ENCODE peak calls at places on chromosomes 6 and 20, in seven cellular contexts. One of them, this sample, is unnamed.

GRCh38 chr6:146931214-146931613 is 273.0 kb upstream of the STXBP5 start:
- DNase-seq in CD8-positive, alpha-beta T cell: no peak
- DNase-seq in pancreas: no peak
- DNase-seq in transverse colon: no peak
- DNase-seq in psoas muscle: no peak
- DNase-seq in body of pancreas: no peak
- DNase-seq in GM06990: no peak
- DNase-seq in this sample: no peak

GRCh38 chr6:169827372-169827771 is 76.0 kb downstream of the ERMARD start:
- DNase-seq in CD8-positive, alpha-beta T cell: no peak
- DNase-seq in pancreas: no peak
- DNase-seq in transverse colon: no peak
- DNase-seq in psoas muscle: no peak
- DNase-seq in body of pancreas: no peak
- DNase-seq in GM06990: no peak
- DNase-seq in this sample: peak; percentile 84

GRCh38 chr6:1987640-1988039 is 257.8 kb downstream of the GMDS start:
- DNase-seq in CD8-positive, alpha-beta T cell: no peak
- DNase-seq in pancreas: no peak
- DNase-seq in transverse colon: no peak
- DNase-seq in psoas muscle: no peak
- DNase-seq in body of pancreas: no peak
- DNase-seq in GM06990: no peak
- DNase-seq in this sample: no peak

GRCh38 chr6:16343593-16343992 is 105.2 kb downstream of the GMPR start:
- DNase-seq in CD8-positive, alpha-beta T cell: no peak
- DNase-seq in pancreas: no peak
- DNase-seq in transverse colon: no peak
- DNase-seq in psoas muscle: no peak
- DNase-seq in body of pancreas: no peak
- DNase-seq in GM06990: no peak
- DNase-seq in this sample: no peak

GRCh38 chr6:170106906-170107525 is 183.9 kb downstream of the DLL1 start:
- DNase-seq in CD8-positive, alpha-beta T cell: peak; percentile 45
- DNase-seq in pancreas: peak; percentile 19
- DNase-seq in transverse colon: no peak
- DNase-seq in psoas muscle: no peak
- DNase-seq in body of pancreas: peak; percentile 2
- DNase-seq in GM06990: no peak
- DNase-seq in this sample: no peak

GRCh38 chr6:34865107-34865506 is 22.7 kb downstream of the TAF11 start:
- DNase-seq in CD8-positive, alpha-beta T cell: no peak
- DNase-seq in pancreas: no peak
- DNase-seq in transverse colon: no peak
- DNase-seq in psoas muscle: no peak
- DNase-seq in body of pancreas: no peak
- DNase-seq in GM06990: no peak
- DNase-seq in this sample: no peak

GRCh38 chr20:25047766-25048165 is 10.2 kb downstream of the ACSS1 start:
- DNase-seq in CD8-positive, alpha-beta T cell: no peak
- DNase-seq in pancreas: no peak
- DNase-seq in transverse colon: peak; percentile 6
- DNase-seq in psoas muscle: no peak
- DNase-seq in body of pancreas: peak; percentile 9
- DNase-seq in GM06990: no peak
- DNase-seq in this sample: no peak

GRCh38 chr6:4560225-4561077 is 215.8 kb upstream of the CDYL start:
- DNase-seq in CD8-positive, alpha-beta T cell: no peak
- DNase-seq in pancreas: no peak
- DNase-seq in transverse colon: no peak
- DNase-seq in psoas muscle: no peak
- DNase-seq in body of pancreas: no peak
- DNase-seq in GM06990: no peak
- DNase-seq in this sample: peak; percentile 4

GRCh38 chr6:134195164-134195906 is 122.6 kb downstream of the SGK1 start:
- DNase-seq in CD8-positive, alpha-beta T cell: no peak
- DNase-seq in pancreas: no peak
- DNase-seq in transverse colon: no peak
- DNase-seq in psoas muscle: no peak
- DNase-seq in body of pancreas: no peak
- DNase-seq in GM06990: no peak
- DNase-seq in this sample: no peak
- H3K4me3 ChIP-seq in CD8-positive, alpha-beta T cell: no peak overlapping the region
- H3K4me3 ChIP-seq in pancreas: no peak overlapping the region
- H3K4me3 ChIP-seq in transverse colon: no peak overlapping the region
- H3K4me3 ChIP-seq in psoas muscle: no peak overlapping the region
- H3K4me3 ChIP-seq in body of pancreas: no peak overlapping the region
- H3K4me3 ChIP-seq in GM06990: no peak overlapping the region
- H3K4me3 ChIP-seq in this sample: no peak overlapping the region

DNA sequence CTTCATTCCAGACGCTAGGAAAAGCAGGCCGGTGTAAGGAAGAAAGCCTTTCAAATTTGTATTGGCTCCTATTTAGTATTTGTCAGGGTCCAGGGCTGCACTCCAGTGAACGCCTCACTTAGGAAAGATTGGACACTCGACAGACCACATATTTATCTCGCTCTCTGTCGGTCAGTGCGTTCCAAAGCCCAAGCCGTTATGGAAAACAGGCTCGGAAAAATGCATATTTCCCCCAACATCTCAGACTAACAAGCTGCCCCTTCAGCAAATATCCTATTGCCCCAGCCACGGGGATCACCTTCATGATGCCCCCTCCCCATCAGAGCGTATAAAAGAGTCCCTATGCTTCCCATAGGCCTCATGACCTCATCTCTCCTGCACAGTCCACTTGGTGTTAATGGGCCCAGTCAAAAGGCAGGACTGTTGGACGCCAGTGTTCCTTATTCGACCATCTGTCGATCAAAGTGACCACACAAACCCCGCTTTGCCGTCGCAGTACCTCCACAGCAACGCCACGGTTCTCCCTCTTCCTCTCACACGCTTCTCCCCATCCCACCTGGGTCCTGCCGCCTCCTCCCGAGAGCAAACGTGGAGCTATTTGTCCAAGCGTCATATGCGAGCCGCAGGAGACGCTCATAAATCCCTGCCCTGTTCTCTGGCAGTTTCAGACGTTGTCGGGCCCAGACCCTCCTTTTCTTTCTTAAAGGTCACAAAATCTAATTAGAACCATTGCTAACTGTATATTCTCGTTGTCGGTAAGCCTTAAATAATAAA is 63.3 kb downstream of the NPEPL1 start:
- DNase-seq in CD8-positive, alpha-beta T cell: no peak
- DNase-seq in pancreas: no peak
- DNase-seq in transverse colon: no peak
- DNase-seq in psoas muscle: no peak
- DNase-seq in body of pancreas: no peak
- DNase-seq in GM06990: no peak
- DNase-seq in this sample: no peak
- H3K27me3 ChIP-seq in CD8-positive, alpha-beta T cell: no peaks in the 10 kb centered on the region
- H3K27me3 ChIP-seq in pancreas: no peaks in the 10 kb centered on the region
- H3K27me3 ChIP-seq in transverse colon: peaks cover 6% of the 10 kb centered on the region
- H3K27me3 ChIP-seq in psoas muscle: no peaks in the 10 kb centered on the region
- H3K27me3 ChIP-seq in body of pancreas: no peaks in the 10 kb centered on the region
- H3K27me3 ChIP-seq in GM06990: no peaks in the 10 kb centered on the region
- H3K27me3 ChIP-seq in this sample: peaks cover 3% of the 10 kb centered on the region

GRCh38 chr6:108800510-108800909 is 47.7 kb upstream of the ARMC2 start:
- DNase-seq in CD8-positive, alpha-beta T cell: no peak
- DNase-seq in pancreas: no peak
- DNase-seq in transverse colon: no peak
- DNase-seq in psoas muscle: no peak
- DNase-seq in body of pancreas: no peak
- DNase-seq in GM06990: no peak
- DNase-seq in this sample: no peak
- H3K4me3 ChIP-seq in CD8-positive, alpha-beta T cell: no peak overlapping the region
- H3K4me3 ChIP-seq in pancreas: no peak overlapping the region
- H3K4me3 ChIP-seq in transverse colon: no peak overlapping the region
- H3K4me3 ChIP-seq in psoas muscle: no peak overlapping the region
- H3K4me3 ChIP-seq in body of pancreas: no peak overlapping the region
- H3K4me3 ChIP-seq in GM06990: no peak overlapping the region
- H3K4me3 ChIP-seq in this sample: no peak overlapping the region

GRCh38 chr20:61901421-61902212 is 164.1 kb downstream of the TAF4 start:
- DNase-seq in CD8-positive, alpha-beta T cell: no peak
- DNase-seq in pancreas: peak; percentile 33
- DNase-seq in transverse colon: no peak
- DNase-seq in psoas muscle: no peak
- DNase-seq in body of pancreas: no peak
- DNase-seq in GM06990: no peak
- DNase-seq in this sample: no peak
- H3K27me3 ChIP-seq in CD8-positive, alpha-beta T cell: no peaks in the 10 kb centered on the region
- H3K27me3 ChIP-seq in pancreas: no peaks in the 10 kb centered on the region
- H3K27me3 ChIP-seq in transverse colon: peaks cover 23% of the 10 kb centered on the region
- H3K27me3 ChIP-seq in psoas muscle: peaks cover 7% of the 10 kb centered on the region
- H3K27me3 ChIP-seq in body of pancreas: no peaks in the 10 kb centered on the region
- H3K27me3 ChIP-seq in GM06990: no peaks in the 10 kb centered on the region
- H3K27me3 ChIP-seq in this sample: no peaks in the 10 kb centered on the region

GRCh38 chr6:112786801-112787200 is 439.7 kb downstream of the RFPL4B start:
- DNase-seq in CD8-positive, alpha-beta T cell: no peak
- DNase-seq in pancreas: no peak
- DNase-seq in transverse colon: no peak
- DNase-seq in psoas muscle: no peak
- DNase-seq in body of pancreas: no peak
- DNase-seq in GM06990: no peak
- DNase-seq in this sample: no peak
- H3K4me3 ChIP-seq in CD8-positive, alpha-beta T cell: no peak overlapping the region
- H3K4me3 ChIP-seq in pancreas: no peak overlapping the region
- H3K4me3 ChIP-seq in transverse colon: no peak overlapping the region
- H3K4me3 ChIP-seq in psoas muscle: no peak overlapping the region
- H3K4me3 ChIP-seq in body of pancreas: no peak overlapping the region
- H3K4me3 ChIP-seq in GM06990: no peak overlapping the region
- H3K4me3 ChIP-seq in this sample: no peak overlapping the region

GRCh38 chr6:38064431-38064830 is 244.9 kb downstream of the ZFAND3 start:
- DNase-seq in CD8-positive, alpha-beta T cell: no peak
- DNase-seq in pancreas: no peak
- DNase-seq in transverse colon: no peak
- DNase-seq in psoas muscle: no peak
- DNase-seq in body of pancreas: no peak
- DNase-seq in GM06990: no peak
- DNase-seq in this sample: no peak

GRCh38 chr6:38068854-38069253 is 249.3 kb downstream of the ZFAND3 start:
- DNase-seq in CD8-positive, alpha-beta T cell: no peak
- DNase-seq in pancreas: no peak
- DNase-seq in transverse colon: no peak
- DNase-seq in psoas muscle: no peak
- DNase-seq in body of pancreas: no peak
- DNase-seq in GM06990: no peak
- DNase-seq in this sample: no peak

GRCh38 chr6:38063973-38064372 is 244.4 kb downstream of the ZFAND3 start:
- DNase-seq in CD8-positive, alpha-beta T cell: no peak
- DNase-seq in pancreas: no peak
- DNase-seq in transverse colon: no peak
- DNase-seq in psoas muscle: no peak
- DNase-seq in body of pancreas: no peak
- DNase-seq in GM06990: no peak
- DNase-seq in this sample: no peak

GRCh38 chr6:38065734-38066133 is 246.2 kb downstream of the ZFAND3 start:
- DNase-seq in CD8-positive, alpha-beta T cell: no peak
- DNase-seq in pancreas: no peak
- DNase-seq in transverse colon: no peak
- DNase-seq in psoas muscle: no peak
- DNase-seq in body of pancreas: no peak
- DNase-seq in GM06990: peak; percentile 15
- DNase-seq in this sample: no peak

DNA sequence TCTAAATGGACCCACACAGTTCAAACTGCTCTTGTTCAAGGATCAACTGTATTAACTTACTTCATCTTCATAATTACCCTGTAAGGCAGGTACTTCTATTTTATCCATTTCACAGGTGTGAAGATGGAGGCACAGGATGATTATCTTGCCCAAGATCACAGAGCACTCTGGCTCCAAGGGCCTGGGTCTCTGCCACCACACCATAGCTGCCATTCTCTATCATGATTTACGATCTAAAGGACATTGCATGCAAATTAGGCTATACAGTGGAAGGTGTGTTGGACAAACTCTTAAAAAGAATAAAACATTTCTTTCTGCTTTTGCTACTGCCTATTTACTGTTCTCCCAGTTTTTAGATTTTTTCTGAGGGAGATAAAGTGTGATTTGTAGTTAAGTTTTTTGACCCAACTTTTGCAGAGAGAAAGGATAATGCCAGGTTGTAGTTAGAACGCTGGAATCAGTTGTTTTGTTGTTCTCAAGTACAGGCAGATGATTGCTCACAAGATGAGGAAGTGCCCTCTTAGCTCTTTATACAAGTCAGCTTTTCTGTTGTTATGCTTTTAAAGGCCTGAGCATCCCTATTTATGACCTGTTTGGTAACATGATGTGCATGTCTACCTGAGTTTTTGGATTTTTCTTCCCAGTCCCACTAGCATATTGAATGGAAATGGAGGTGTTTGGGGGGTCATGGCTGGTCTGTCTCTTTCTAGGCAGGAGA is 247.9 kb downstream of the ZFAND3 start:
- DNase-seq in CD8-positive, alpha-beta T cell: no peak
- DNase-seq in pancreas: no peak
- DNase-seq in transverse colon: no peak
- DNase-seq in psoas muscle: no peak
- DNase-seq in body of pancreas: no peak
- DNase-seq in GM06990: no peak
- DNase-seq in this sample: no peak
- H3K27me3 ChIP-seq in CD8-positive, alpha-beta T cell: no peaks in the 10 kb centered on the region
- H3K27me3 ChIP-seq in pancreas: no peaks in the 10 kb centered on the region
- H3K27me3 ChIP-seq in transverse colon: no peaks in the 10 kb centered on the region
- H3K27me3 ChIP-seq in psoas muscle: no peaks in the 10 kb centered on the region
- H3K27me3 ChIP-seq in body of pancreas: no peaks in the 10 kb centered on the region
- H3K27me3 ChIP-seq in GM06990: no peaks in the 10 kb centered on the region
- H3K27me3 ChIP-seq in this sample: no peaks in the 10 kb centered on the region